ENCODE peak calls at places on chromosomes 1 and 21, in four cellular contexts. One of them, this sample, is unnamed.

GRCh38 chr1:189656628-189657027 is 821.0 kb downstream of the BRINP3 start:
- DNase-seq in HepG2: no peak
- DNase-seq in HEK293T: no peak
- DNase-seq in K562: no peak
- DNase-seq in this sample: no peak

GRCh38 chr1:77313491-77313890 is 31.7 kb downstream of the AK5 start:
- DNase-seq in HepG2: peak; percentile 40
- DNase-seq in K562: peak; percentile 25
- DNase-seq in HEK293T: peak; percentile 73
- DNase-seq in this sample: peak; percentile 62

GRCh38 chr1:60296794-60297193 is 223.2 kb upstream of the C1orf87 start:
- DNase-seq in K562: no peak
- DNase-seq in HEK293T: no peak
- DNase-seq in HepG2: no peak
- DNase-seq in this sample: no peak

GRCh38 chr1:92749024-92749634 is 35.8 kb downstream of the EVI5 start:
- DNase-seq in HepG2: peak; percentile 62
- DNase-seq in K562: peak; percentile 51
- DNase-seq in HEK293T: peak; percentile 70
- DNase-seq in this sample: peak; percentile 26

GRCh38 chr1:180246579-180246978 is 16.5 kb downstream of the LHX4 start:
- DNase-seq in HEK293T: no peak
- DNase-seq in HepG2: no peak
- DNase-seq in K562: no peak
- DNase-seq in this sample: no peak

GRCh38 chr21:41975391-41976272 is 21.8 kb upstream of the C2CD2 start:
- DNase-seq in K562: peak; percentile 29
- DNase-seq in HEK293T: no peak
- DNase-seq in HepG2: no peak
- DNase-seq in this sample: peak; percentile 36

GRCh38 chr1:113255728-113256347 is 134.5 kb upstream of the MAGI3 start:
- DNase-seq in HEK293T: no peak
- DNase-seq in K562: no peak
- DNase-seq in HepG2: no peak
- DNase-seq in this sample: no peak

GRCh38 chr1:91864017-91864700 is 21.8 kb downstream of the TGFBR3 start:
- DNase-seq in K562: no peak
- DNase-seq in HepG2: no peak
- DNase-seq in HEK293T: peak; percentile 49
- DNase-seq in this sample: no peak

GRCh38 chr1:179853102-179853501 is 24.5 kb downstream of the TOR1AIP2 start:
- DNase-seq in HEK293T: no peak
- DNase-seq in K562: no peak
- DNase-seq in HepG2: no peak
- DNase-seq in this sample: no peak

GRCh38 chr1:88998716-88999115 is 6.3 kb upstream of the KYAT3 start:
- DNase-seq in HEK293T: peak; percentile 51
- DNase-seq in HepG2: peak; percentile 64
- DNase-seq in K562: peak; percentile 38
- DNase-seq in this sample: no peak

GRCh38 chr1:223246468-223246867 is 103.4 kb upstream of the TLR5 start:
- DNase-seq in K562: no peak
- DNase-seq in HepG2: no peak
- DNase-seq in HEK293T: no peak
- DNase-seq in this sample: no peak

GRCh38 chr1:217027403-217028080 is 304.3 kb upstream of the ESRRG start:
- DNase-seq in HEK293T: no peak
- DNase-seq in HepG2: no peak
- DNase-seq in K562: no peak
- DNase-seq in this sample: no peak

GRCh38 chr1:66769512-66770229 is 17.4 kb downstream of the DYNLT5 start:
- DNase-seq in K562: no peak
- DNase-seq in HepG2: no peak
- DNase-seq in HEK293T: no peak
- DNase-seq in this sample: no peak

GRCh38 chr1:36982708-36983107 is 51.6 kb downstream of the GRIK3 start:
- DNase-seq in HepG2: no peak
- DNase-seq in K562: no peak
- DNase-seq in HEK293T: no peak
- DNase-seq in this sample: peak; percentile 18

GRCh38 chr1:40753142-40753882 is 30.3 kb upstream of the KCNQ4 start:
- DNase-seq in HepG2: no peak
- DNase-seq in K562: no peak
- DNase-seq in HEK293T: no peak
- DNase-seq in this sample: no peak

GRCh38 chr1:40187399-40187798 is 26.2 kb downstream of the RLF start:
- DNase-seq in HEK293T: no peak
- DNase-seq in K562: no peak
- DNase-seq in HepG2: no peak
- DNase-seq in this sample: no peak

GRCh38 chr1:159828916-159829634 is 2.4 kb downstream of the SLAMF8 start:
- DNase-seq in HepG2: peak; percentile 5
- DNase-seq in HEK293T: peak; percentile 69
- DNase-seq in K562: peak; percentile 46
- DNase-seq in this sample: peak; percentile 67

DNA sequence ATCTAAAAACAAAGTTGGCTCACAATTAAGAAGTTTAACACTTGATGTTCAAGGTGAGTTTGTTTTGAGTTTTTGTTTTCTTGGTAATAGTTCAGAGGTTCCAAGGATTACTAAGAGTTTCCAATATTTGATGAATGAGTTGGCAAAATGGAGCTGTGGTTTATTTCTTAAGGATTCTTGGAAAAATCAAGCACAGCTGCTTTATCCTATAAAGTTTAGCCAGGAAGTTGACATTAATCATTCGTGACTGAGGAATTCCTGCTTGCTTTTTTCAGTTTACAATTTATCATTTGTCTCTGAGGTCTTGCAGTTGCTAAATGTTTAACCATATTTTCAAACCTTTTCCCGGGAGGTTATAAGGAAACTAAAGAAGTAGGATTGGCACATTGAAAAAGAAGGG is 15.2 kb downstream of the VCAM1 start:
- DNase-seq in HEK293T: no peak
- DNase-seq in HepG2: no peak
- DNase-seq in K562: no peak
- DNase-seq in this sample: no peak
- TF ChIP-seq ELF4 in HEK293T: no peak
- TF ChIP-seq ELF4 in HepG2: no peak
- TF ChIP-seq ELF4 in K562: no peak
- TF ChIP-seq ELF4 in this sample: no peak

GRCh38 chr1:108125312-108126138 is 74.6 kb downstream of the SLC25A24 start:
- DNase-seq in HepG2: peak; percentile 61
- DNase-seq in K562: peak; percentile 83
- DNase-seq in HEK293T: peak; percentile 85
- DNase-seq in this sample: peak; percentile 70
- TF ChIP-seq ELF4 in HepG2: no peak
- TF ChIP-seq ELF4 in K562: no peak
- TF ChIP-seq ELF4 in HEK293T: no peak
- TF ChIP-seq ELF4 in this sample: no peak

GRCh38 chr1:63729227-63729620 is 44.6 kb upstream of the ROR1 start:
- DNase-seq in HepG2: no peak
- DNase-seq in HEK293T: no peak
- DNase-seq in K562: no peak
- DNase-seq in this sample: no peak

GRCh38 chr1:63730211-63730610 is 43.6 kb upstream of the ROR1 start:
- DNase-seq in HEK293T: no peak
- DNase-seq in K562: no peak
- DNase-seq in HepG2: no peak
- DNase-seq in this sample: no peak

GRCh38 chr1:63728611-63729226 is 45.1 kb upstream of the ROR1 start:
- DNase-seq in K562: no peak
- DNase-seq in HepG2: no peak
- DNase-seq in HEK293T: no peak
- DNase-seq in this sample: peak; percentile 38

GRCh38 chr1:63732666-63733065 is 41.2 kb upstream of the ROR1 start:
- DNase-seq in HepG2: no peak
- DNase-seq in HEK293T: no peak
- DNase-seq in K562: no peak
- DNase-seq in this sample: no peak

DNA sequence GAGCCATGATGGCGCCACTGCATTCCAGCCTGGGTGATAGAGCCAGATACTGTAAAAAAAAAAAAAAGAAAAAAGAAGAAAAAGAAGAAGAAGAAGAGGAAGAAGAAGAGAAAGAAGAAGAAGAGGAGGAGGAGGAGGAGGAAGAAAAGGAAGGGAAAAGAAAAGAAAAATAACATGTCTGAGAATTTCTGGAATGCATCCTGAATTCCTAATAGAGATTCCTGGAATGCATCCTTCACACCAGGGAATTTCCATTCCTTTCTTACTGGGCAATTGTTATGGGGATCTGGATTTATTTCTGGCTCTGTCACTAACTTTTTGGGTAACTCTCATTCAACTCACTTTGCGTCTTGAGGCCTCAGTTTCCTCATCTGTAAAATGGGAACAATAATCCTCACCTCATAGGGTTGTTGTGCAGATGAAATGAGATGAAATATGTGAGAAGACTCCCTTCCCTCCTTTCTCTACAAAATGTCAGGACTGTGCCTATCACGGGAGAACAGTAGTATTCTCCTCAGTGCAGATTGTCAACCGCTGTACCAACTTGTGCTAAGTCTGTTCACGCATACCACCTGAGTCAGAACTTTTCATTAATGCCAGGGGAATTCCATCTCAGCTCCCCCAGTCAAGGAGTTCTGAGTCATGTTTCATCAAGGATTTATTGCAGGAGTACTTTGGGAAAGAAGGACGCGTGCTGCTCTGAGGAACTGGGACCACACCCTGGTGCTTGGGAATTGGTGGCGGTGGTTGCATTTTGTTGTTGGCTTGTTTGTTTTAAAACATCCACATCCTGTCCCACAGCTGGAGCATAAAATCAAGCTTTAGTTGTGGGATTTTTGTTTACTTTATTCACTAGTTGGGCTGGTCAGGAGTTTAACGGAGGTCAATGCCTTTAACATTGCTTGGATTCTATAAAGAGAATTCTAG is 42.4 kb upstream of the ROR1 start:
- DNase-seq in HepG2: no peak
- DNase-seq in HEK293T: no peak
- DNase-seq in K562: no peak
- DNase-seq in this sample: no peak
- TF ChIP-seq ELF4 in HepG2: no peak
- TF ChIP-seq ELF4 in HEK293T: no peak
- TF ChIP-seq ELF4 in K562: no peak
- TF ChIP-seq ELF4 in this sample: no peak

GRCh38 chr1:203048555-203049051 is 22.3 kb downstream of the PPFIA4 start:
- DNase-seq in HepG2: peak; percentile 10
- DNase-seq in K562: peak; percentile 83
- DNase-seq in HEK293T: no peak
- DNase-seq in this sample: peak; percentile 76
- TF ChIP-seq ELF4 in HepG2: no peak
- TF ChIP-seq ELF4 in K562: no peak
- TF ChIP-seq ELF4 in HEK293T: no peak
- TF ChIP-seq ELF4 in this sample: no peak

GRCh38 chr1:84570436-84571149 is 3.6 kb downstream of the CTBS start:
- DNase-seq in HepG2: no peak
- DNase-seq in HEK293T: no peak
- DNase-seq in K562: no peak
- DNase-seq in this sample: no peak

GRCh38 chr1:84573481-84573966 is 716 bp downstream of the CTBS start:
- DNase-seq in HepG2: no peak
- DNase-seq in HEK293T: no peak
- DNase-seq in K562: no peak
- DNase-seq in this sample: no peak

GRCh38 chr1:84569216-84569615 is 5.0 kb downstream of the CTBS start:
- DNase-seq in HEK293T: no peak
- DNase-seq in K562: no peak
- DNase-seq in HepG2: no peak
- DNase-seq in this sample: no peak

GRCh38 chr1:84573967-84574842 is at the start of gene CTBS:
- DNase-seq in K562: peak; percentile 98
- DNase-seq in HepG2: peak; percentile 71
- DNase-seq in HEK293T: peak; percentile 98
- DNase-seq in this sample: peak; percentile 89

GRCh38 chr1:84571150-84571535 is 3.1 kb downstream of the CTBS start:
- DNase-seq in HEK293T: no peak
- DNase-seq in HepG2: no peak
- DNase-seq in K562: no peak
- DNase-seq in this sample: no peak
- TF ChIP-seq ELF4 in HEK293T: no peak
- TF ChIP-seq ELF4 in HepG2: no peak
- TF ChIP-seq ELF4 in K562: no peak
- TF ChIP-seq ELF4 in this sample: no peak

GRCh38 chr1:115829023-115829674 is 11.8 kb downstream of the NHLH2 start:
- DNase-seq in K562: peak; percentile 29
- DNase-seq in HEK293T: peak; percentile 44
- DNase-seq in HepG2: peak; percentile 28
- DNase-seq in this sample: no peak
- TF ChIP-seq ELF4 in K562: no peak
- TF ChIP-seq ELF4 in HEK293T: no peak
- TF ChIP-seq ELF4 in HepG2: no peak
- TF ChIP-seq ELF4 in this sample: no peak

GRCh38 chr1:2533356-2533755 is 3.3 kb upstream of the HES5 start:
- DNase-seq in HEK293T: no peak
- DNase-seq in HepG2: no peak
- DNase-seq in K562: no peak
- DNase-seq in this sample: no peak
- TF ChIP-seq ELF4 in HEK293T: no peak
- TF ChIP-seq ELF4 in HepG2: no peak
- TF ChIP-seq ELF4 in K562: no peak
- TF ChIP-seq ELF4 in this sample: no peak

DNA sequence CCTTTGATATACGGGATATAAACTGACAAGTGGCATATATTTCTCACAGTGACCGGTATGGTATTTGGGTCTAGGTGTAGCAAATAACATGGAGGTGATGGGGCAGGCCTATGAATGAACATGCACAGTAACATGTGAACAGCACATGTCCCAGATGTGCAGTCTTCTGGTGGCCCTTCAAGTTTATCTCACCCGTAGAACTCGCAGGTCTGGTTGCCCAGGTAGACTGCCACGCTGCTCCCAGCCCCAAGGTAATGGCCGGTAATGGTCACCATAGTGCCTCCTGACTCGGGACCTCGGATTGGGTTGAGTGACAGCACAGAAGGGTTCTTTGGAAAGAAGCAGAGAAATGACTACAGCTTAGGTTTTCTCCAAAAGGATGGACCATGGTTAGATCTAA is 141.2 kb upstream of the CD34 start:
- DNase-seq in HepG2: no peak
- DNase-seq in K562: no peak
- DNase-seq in HEK293T: no peak
- DNase-seq in this sample: no peak
- TF ChIP-seq ELF4 in HepG2: no peak
- TF ChIP-seq ELF4 in K562: no peak
- TF ChIP-seq ELF4 in HEK293T: no peak
- TF ChIP-seq ELF4 in this sample: no peak

GRCh38 chr1:56433056-56433577 is 146.2 kb downstream of the PLPP3 start:
- DNase-seq in K562: no peak
- DNase-seq in HepG2: no peak
- DNase-seq in HEK293T: no peak
- DNase-seq in this sample: no peak
- TF ChIP-seq ELF4 in K562: no peak
- TF ChIP-seq ELF4 in HepG2: no peak
- TF ChIP-seq ELF4 in HEK293T: no peak
- TF ChIP-seq ELF4 in this sample: no peak